ENCODE peak calls at places on chromosomes 11 and 22, in four cellular contexts. One of them, this sample, is unnamed.

GRCh38 chr11:89381094-89381493 is 110.1 kb downstream of the NOX4 start:
- DNase-seq in H1: no peak
- DNase-seq in K562: no peak
- DNase-seq in HepG2: no peak
- DNase-seq in this sample: no peak

GRCh38 chr11:112453601-112454577 is 193.2 kb upstream of the PLET1 start:
- DNase-seq in H1: peak
- DNase-seq in K562: peak
- DNase-seq in HepG2: peak
- DNase-seq in this sample: peak

GRCh38 chr11:2267306-2267861 is 3.0 kb downstream of the ASCL2 start:
- DNase-seq in K562: peak
- DNase-seq in H1: no peak
- DNase-seq in HepG2: no peak
- DNase-seq in this sample: no peak

GRCh38 chr22:28903719-28904118 is 20.3 kb downstream of the ZNRF3 start:
- DNase-seq in HepG2: no peak
- DNase-seq in H1: no peak
- DNase-seq in K562: no peak
- DNase-seq in this sample: no peak

GRCh38 chr22:19537941-19538488 is 13.8 kb upstream of the CLDN5 start:
- DNase-seq in HepG2: no peak
- DNase-seq in K562: no peak
- DNase-seq in H1: no peak
- DNase-seq in this sample: no peak

GRCh38 chr11:46290598-46291309 is 13.3 kb downstream of the CREB3L1 start:
- DNase-seq in K562: peak
- DNase-seq in HepG2: no peak
- DNase-seq in H1: peak
- DNase-seq in this sample: no peak

GRCh38 chr11:47510231-47510630 is 42.7 kb downstream of the CELF1 start:
- DNase-seq in HepG2: no peak
- DNase-seq in K562: no peak
- DNase-seq in H1: no peak
- DNase-seq in this sample: no peak

GRCh38 chr11:61380914-61381313 is 11.5 kb upstream of the TMEM216 start:
- DNase-seq in H1: no peak
- DNase-seq in HepG2: no peak
- DNase-seq in K562: no peak
- DNase-seq in this sample: no peak

GRCh38 chr11:101390539-101390938 is 193.3 kb downstream of the TRPC6 start:
- DNase-seq in K562: no peak
- DNase-seq in HepG2: no peak
- DNase-seq in H1: no peak
- DNase-seq in this sample: peak

GRCh38 chr22:35589071-35589735 is 27.9 kb downstream of the MB start:
- DNase-seq in H1: no peak
- DNase-seq in HepG2: no peak
- DNase-seq in K562: no peak
- DNase-seq in this sample: peak

GRCh38 chr11:34050967-34051348 is 573 bp upstream of the CAPRIN1 start:
- DNase-seq in HepG2: peak
- DNase-seq in H1: no peak
- DNase-seq in K562: no peak
- DNase-seq in this sample: no peak

GRCh38 chr11:5712507-5712906 is 22.9 kb downstream of the TRIM22 start:
- DNase-seq in H1: no peak
- DNase-seq in K562: peak
- DNase-seq in HepG2: no peak
- DNase-seq in this sample: peak

GRCh38 chr22:21939392-21940319 is 13.0 kb downstream of the PPM1F start:
- DNase-seq in K562: no peak
- DNase-seq in HepG2: no peak
- DNase-seq in H1: no peak
- DNase-seq in this sample: no peak

GRCh38 chr11:108498046-108498815 is at the start of gene POGLUT3:
- DNase-seq in K562: peak
- DNase-seq in H1: peak
- DNase-seq in HepG2: peak
- DNase-seq in this sample: no peak

GRCh38 chr22:32255726-32256125 is 579 bp upstream of the SLC5A4 start:
- DNase-seq in HepG2: no peak
- DNase-seq in H1: no peak
- DNase-seq in K562: no peak
- DNase-seq in this sample: no peak
- TF ChIP-seq JUND in HepG2: no peak
- TF ChIP-seq JUND in H1: no peak
- TF ChIP-seq JUND in K562: no peak
- TF ChIP-seq JUND in this sample: no peak

DNA sequence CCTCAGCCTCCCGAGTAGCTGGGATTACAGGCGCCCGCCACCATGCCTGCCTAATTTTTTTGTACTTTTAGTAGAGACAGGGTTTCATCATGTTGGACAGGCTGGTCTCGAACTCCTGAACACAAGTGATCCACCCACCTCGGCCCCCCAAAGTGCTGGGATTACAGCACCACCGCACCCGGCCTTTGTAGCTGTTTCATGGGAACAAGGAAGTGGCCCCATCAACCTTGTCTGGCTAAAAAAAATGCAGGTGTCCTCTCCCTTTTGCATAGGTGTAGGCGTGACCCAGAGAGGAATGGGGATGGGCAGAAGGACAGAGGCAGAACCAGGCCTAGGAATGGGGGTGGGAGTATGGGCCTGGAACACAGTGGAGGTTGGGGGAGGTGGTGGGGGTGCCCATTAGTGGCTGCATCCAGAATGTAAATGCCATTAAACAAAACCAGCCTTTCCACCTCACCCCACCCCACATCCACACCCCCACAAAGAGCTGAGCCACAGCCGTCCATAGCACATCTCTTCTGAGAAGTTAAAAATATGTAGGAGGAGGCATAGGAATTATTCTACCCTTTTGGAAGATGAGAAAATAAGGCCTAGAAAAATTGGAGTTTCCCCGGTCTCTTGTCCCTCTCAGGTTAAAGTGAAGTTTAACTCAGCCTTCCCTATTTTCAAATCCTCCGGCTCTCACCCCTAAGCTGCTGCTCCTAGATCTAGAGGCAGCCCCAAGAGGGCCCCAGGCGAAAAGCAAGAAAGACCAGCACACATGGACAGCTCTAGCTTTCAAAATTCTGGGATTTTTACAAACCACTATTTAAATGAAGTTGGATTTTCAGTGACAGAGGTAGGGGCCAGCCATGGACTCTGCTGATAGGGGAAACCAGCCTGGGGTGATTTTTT is 22.7 kb upstream of the SCGB1A1 start:
- DNase-seq in K562: peak
- DNase-seq in HepG2: no peak
- DNase-seq in H1: no peak
- DNase-seq in this sample: no peak
- TF ChIP-seq FOSL1 in K562: no peak
- TF ChIP-seq FOSL1 in HepG2: no peak
- TF ChIP-seq FOSL1 in H1: no peak
- TF ChIP-seq FOSL1 in this sample: no peak

GRCh38 chr11:77259681-77260080 is 41.8 kb downstream of the GDPD4 start:
- DNase-seq in H1: no peak
- DNase-seq in HepG2: no peak
- DNase-seq in K562: no peak
- DNase-seq in this sample: no peak
- TF ChIP-seq JUND in H1: no peak
- TF ChIP-seq JUND in HepG2: no peak
- TF ChIP-seq JUND in K562: no peak
- TF ChIP-seq JUND in this sample: no peak

GRCh38 chr11:64929625-64930024 is 5.1 kb downstream of the PPP2R5B start:
- DNase-seq in K562: no peak
- DNase-seq in H1: no peak
- DNase-seq in HepG2: no peak
- DNase-seq in this sample: no peak

GRCh38 chr11:64928957-64929356 is 4.5 kb downstream of the PPP2R5B start:
- DNase-seq in HepG2: no peak
- DNase-seq in H1: no peak
- DNase-seq in K562: no peak
- DNase-seq in this sample: no peak

GRCh38 chr11:64931290-64931689 is 4.4 kb downstream of the GPHA2 start:
- DNase-seq in HepG2: no peak
- DNase-seq in H1: no peak
- DNase-seq in K562: no peak
- DNase-seq in this sample: no peak

GRCh38 chr11:64932324-64932723 is 3.4 kb downstream of the GPHA2 start:
- DNase-seq in HepG2: no peak
- DNase-seq in H1: no peak
- DNase-seq in K562: no peak
- DNase-seq in this sample: no peak

GRCh38 chr11:64930346-64930745 is 5.3 kb downstream of the GPHA2 start:
- DNase-seq in K562: no peak
- DNase-seq in H1: no peak
- DNase-seq in HepG2: no peak
- DNase-seq in this sample: no peak
- TF ChIP-seq FOSL1 in K562: no peak
- TF ChIP-seq FOSL1 in H1: no peak
- TF ChIP-seq FOSL1 in HepG2: no peak
- TF ChIP-seq FOSL1 in this sample: no peak

This sample was measured in HCT116.